ENCODE peak calls at places on chromosomes 5 and 9, in seven cellular contexts. One of them, this sample, is unnamed.

GRCh38 chr5:22780756-22781155 is 72.4 kb downstream of the CDH12 start:
- DNase-seq in choroid plexus epithelial cell: no peak
- DNase-seq in stimulated activated CD8-positive, alpha-beta memory T cell treated with anti-CD3 and anti-CD28 coated beads, Interleukin-4, amount 100 ng/mL, for 24 hours: no peak
- DNase-seq in bronchial epithelial cell: no peak
- DNase-seq in CD8-positive, alpha-beta T cell: no peak
- DNase-seq in HuH-7.5: no peak
- DNase-seq in activated naive CD4-positive, alpha-beta T cell: no peak
- DNase-seq in this sample: no peak

GRCh38 chr5:77881528-77881927 is 105.4 kb upstream of the TBCA start:
- DNase-seq in stimulated activated CD8-positive, alpha-beta memory T cell treated with anti-CD3 and anti-CD28 coated beads, Interleukin-4, amount 100 ng/mL, for 24 hours: no peak
- DNase-seq in activated naive CD4-positive, alpha-beta T cell: no peak
- DNase-seq in CD8-positive, alpha-beta T cell: no peak
- DNase-seq in HuH-7.5: no peak
- DNase-seq in bronchial epithelial cell: no peak
- DNase-seq in choroid plexus epithelial cell: peak
- DNase-seq in this sample: no peak

GRCh38 chr5:170151105-170151831 is 45.6 kb downstream of the FOXI1 start:
- DNase-seq in activated naive CD4-positive, alpha-beta T cell: no peak
- DNase-seq in bronchial epithelial cell: peak
- DNase-seq in CD8-positive, alpha-beta T cell: no peak
- DNase-seq in HuH-7.5: no peak
- DNase-seq in choroid plexus epithelial cell: peak
- DNase-seq in stimulated activated CD8-positive, alpha-beta memory T cell treated with anti-CD3 and anti-CD28 coated beads, Interleukin-4, amount 100 ng/mL, for 24 hours: no peak
- DNase-seq in this sample: no peak

GRCh38 chr5:139181835-139182452 is 16.2 kb downstream of the SIL1 start:
- DNase-seq in HuH-7.5: no peak
- DNase-seq in activated naive CD4-positive, alpha-beta T cell: no peak
- DNase-seq in CD8-positive, alpha-beta T cell: no peak
- DNase-seq in bronchial epithelial cell: peak
- DNase-seq in choroid plexus epithelial cell: peak
- DNase-seq in stimulated activated CD8-positive, alpha-beta memory T cell treated with anti-CD3 and anti-CD28 coated beads, Interleukin-4, amount 100 ng/mL, for 24 hours: no peak
- DNase-seq in this sample: no peak

GRCh38 chr5:31711363-31711762 is 72.4 kb downstream of the PDZD2 start:
- DNase-seq in choroid plexus epithelial cell: no peak
- DNase-seq in CD8-positive, alpha-beta T cell: no peak
- DNase-seq in stimulated activated CD8-positive, alpha-beta memory T cell treated with anti-CD3 and anti-CD28 coated beads, Interleukin-4, amount 100 ng/mL, for 24 hours: no peak
- DNase-seq in activated naive CD4-positive, alpha-beta T cell: no peak
- DNase-seq in bronchial epithelial cell: no peak
- DNase-seq in HuH-7.5: no peak
- DNase-seq in this sample: no peak

GRCh38 chr9:90842378-90842777 is 40.8 kb downstream of the SYK start:
- DNase-seq in HuH-7.5: no peak
- DNase-seq in activated naive CD4-positive, alpha-beta T cell: no peak
- DNase-seq in CD8-positive, alpha-beta T cell: no peak
- DNase-seq in choroid plexus epithelial cell: no peak
- DNase-seq in stimulated activated CD8-positive, alpha-beta memory T cell treated with anti-CD3 and anti-CD28 coated beads, Interleukin-4, amount 100 ng/mL, for 24 hours: no peak
- DNase-seq in bronchial epithelial cell: no peak
- DNase-seq in this sample: no peak

GRCh38 chr5:151632524-151632923 is 41.4 kb upstream of the FAT2 start:
- DNase-seq in activated naive CD4-positive, alpha-beta T cell: no peak
- DNase-seq in stimulated activated CD8-positive, alpha-beta memory T cell treated with anti-CD3 and anti-CD28 coated beads, Interleukin-4, amount 100 ng/mL, for 24 hours: no peak
- DNase-seq in bronchial epithelial cell: no peak
- DNase-seq in choroid plexus epithelial cell: peak
- DNase-seq in HuH-7.5: no peak
- DNase-seq in CD8-positive, alpha-beta T cell: no peak
- DNase-seq in this sample: no peak

GRCh38 chr5:60677831-60678664 is 21.9 kb downstream of the DEPDC1B start:
- DNase-seq in HuH-7.5: no peak
- DNase-seq in stimulated activated CD8-positive, alpha-beta memory T cell treated with anti-CD3 and anti-CD28 coated beads, Interleukin-4, amount 100 ng/mL, for 24 hours: no peak
- DNase-seq in bronchial epithelial cell: peak
- DNase-seq in choroid plexus epithelial cell: peak
- DNase-seq in activated naive CD4-positive, alpha-beta T cell: no peak
- DNase-seq in CD8-positive, alpha-beta T cell: no peak
- DNase-seq in this sample: peak

GRCh38 chr9:108983885-108984284 is 29.4 kb downstream of the CTNNAL1 start:
- DNase-seq in activated naive CD4-positive, alpha-beta T cell: no peak
- DNase-seq in bronchial epithelial cell: peak
- DNase-seq in choroid plexus epithelial cell: no peak
- DNase-seq in stimulated activated CD8-positive, alpha-beta memory T cell treated with anti-CD3 and anti-CD28 coated beads, Interleukin-4, amount 100 ng/mL, for 24 hours: no peak
- DNase-seq in HuH-7.5: no peak
- DNase-seq in CD8-positive, alpha-beta T cell: no peak
- DNase-seq in this sample: no peak

GRCh38 chr5:163841-164240 is 27.5 kb upstream of the LRRC14B start:
- DNase-seq in activated naive CD4-positive, alpha-beta T cell: no peak
- DNase-seq in HuH-7.5: no peak
- DNase-seq in choroid plexus epithelial cell: no peak
- DNase-seq in bronchial epithelial cell: no peak
- DNase-seq in stimulated activated CD8-positive, alpha-beta memory T cell treated with anti-CD3 and anti-CD28 coated beads, Interleukin-4, amount 100 ng/mL, for 24 hours: no peak
- DNase-seq in CD8-positive, alpha-beta T cell: no peak
- DNase-seq in this sample: no peak

GRCh38 chr5:71460693-71461092 is 5.2 kb downstream of the BDP1 start:
- DNase-seq in CD8-positive, alpha-beta T cell: no peak
- DNase-seq in choroid plexus epithelial cell: no peak
- DNase-seq in HuH-7.5: no peak
- DNase-seq in bronchial epithelial cell: no peak
- DNase-seq in activated naive CD4-positive, alpha-beta T cell: no peak
- DNase-seq in stimulated activated CD8-positive, alpha-beta memory T cell treated with anti-CD3 and anti-CD28 coated beads, Interleukin-4, amount 100 ng/mL, for 24 hours: no peak
- DNase-seq in this sample: no peak

GRCh38 chr9:136311433-136312375 is 7.8 kb upstream of the CCDC187 start:
- DNase-seq in choroid plexus epithelial cell: no peak
- DNase-seq in bronchial epithelial cell: peak
- DNase-seq in activated naive CD4-positive, alpha-beta T cell: no peak
- DNase-seq in HuH-7.5: no peak
- DNase-seq in stimulated activated CD8-positive, alpha-beta memory T cell treated with anti-CD3 and anti-CD28 coated beads, Interleukin-4, amount 100 ng/mL, for 24 hours: no peak
- DNase-seq in CD8-positive, alpha-beta T cell: no peak
- DNase-seq in this sample: no peak

GRCh38 chr9:33229359-33230120 is 10.4 kb upstream of the SPINK4 start:
- DNase-seq in CD8-positive, alpha-beta T cell: no peak
- DNase-seq in choroid plexus epithelial cell: no peak
- DNase-seq in HuH-7.5: no peak
- DNase-seq in bronchial epithelial cell: peak
- DNase-seq in stimulated activated CD8-positive, alpha-beta memory T cell treated with anti-CD3 and anti-CD28 coated beads, Interleukin-4, amount 100 ng/mL, for 24 hours: no peak
- DNase-seq in activated naive CD4-positive, alpha-beta T cell: no peak
- DNase-seq in this sample: no peak

GRCh38 chr5:3301316-3301715 is 294.3 kb upstream of the IRX1 start:
- DNase-seq in HuH-7.5: no peak
- DNase-seq in CD8-positive, alpha-beta T cell: no peak
- DNase-seq in activated naive CD4-positive, alpha-beta T cell: no peak
- DNase-seq in bronchial epithelial cell: no peak
- DNase-seq in stimulated activated CD8-positive, alpha-beta memory T cell treated with anti-CD3 and anti-CD28 coated beads, Interleukin-4, amount 100 ng/mL, for 24 hours: no peak
- DNase-seq in choroid plexus epithelial cell: no peak
- DNase-seq in this sample: no peak

GRCh38 chr5:64341340-64341739 is 164.5 kb upstream of the RGS7BP start:
- DNase-seq in stimulated activated CD8-positive, alpha-beta memory T cell treated with anti-CD3 and anti-CD28 coated beads, Interleukin-4, amount 100 ng/mL, for 24 hours: no peak
- DNase-seq in choroid plexus epithelial cell: no peak
- DNase-seq in HuH-7.5: no peak
- DNase-seq in CD8-positive, alpha-beta T cell: no peak
- DNase-seq in activated naive CD4-positive, alpha-beta T cell: no peak
- DNase-seq in bronchial epithelial cell: peak
- DNase-seq in this sample: no peak

GRCh38 chr9:97570899-97571298 is 62.3 kb downstream of the TSTD2 start:
- DNase-seq in activated naive CD4-positive, alpha-beta T cell: no peak
- DNase-seq in stimulated activated CD8-positive, alpha-beta memory T cell treated with anti-CD3 and anti-CD28 coated beads, Interleukin-4, amount 100 ng/mL, for 24 hours: no peak
- DNase-seq in choroid plexus epithelial cell: no peak
- DNase-seq in CD8-positive, alpha-beta T cell: no peak
- DNase-seq in HuH-7.5: no peak
- DNase-seq in bronchial epithelial cell: no peak
- DNase-seq in this sample: no peak

GRCh38 chr9:26789959-26790358 is 102.6 kb downstream of the CAAP1 start:
- DNase-seq in choroid plexus epithelial cell: peak
- DNase-seq in stimulated activated CD8-positive, alpha-beta memory T cell treated with anti-CD3 and anti-CD28 coated beads, Interleukin-4, amount 100 ng/mL, for 24 hours: no peak
- DNase-seq in CD8-positive, alpha-beta T cell: no peak
- DNase-seq in HuH-7.5: no peak
- DNase-seq in bronchial epithelial cell: peak
- DNase-seq in activated naive CD4-positive, alpha-beta T cell: no peak
- DNase-seq in this sample: no peak

GRCh38 chr5:80076131-80077101 is 41.3 kb downstream of the THBS4 start:
- DNase-seq in stimulated activated CD8-positive, alpha-beta memory T cell treated with anti-CD3 and anti-CD28 coated beads, Interleukin-4, amount 100 ng/mL, for 24 hours: no peak
- DNase-seq in bronchial epithelial cell: no peak
- DNase-seq in HuH-7.5: no peak
- DNase-seq in CD8-positive, alpha-beta T cell: no peak
- DNase-seq in activated naive CD4-positive, alpha-beta T cell: no peak
- DNase-seq in choroid plexus epithelial cell: peak
- DNase-seq in this sample: no peak

GRCh38 chr9:21104787-21105186 is 27.0 kb upstream of the IFNB1 start:
- DNase-seq in HuH-7.5: no peak
- DNase-seq in CD8-positive, alpha-beta T cell: no peak
- DNase-seq in bronchial epithelial cell: no peak
- DNase-seq in choroid plexus epithelial cell: no peak
- DNase-seq in stimulated activated CD8-positive, alpha-beta memory T cell treated with anti-CD3 and anti-CD28 coated beads, Interleukin-4, amount 100 ng/mL, for 24 hours: no peak
- DNase-seq in activated naive CD4-positive, alpha-beta T cell: no peak
- DNase-seq in this sample: no peak

GRCh38 chr9:5511935-5512580 is 1.7 kb downstream of the PDCD1LG2 start:
- DNase-seq in stimulated activated CD8-positive, alpha-beta memory T cell treated with anti-CD3 and anti-CD28 coated beads, Interleukin-4, amount 100 ng/mL, for 24 hours: no peak
- DNase-seq in bronchial epithelial cell: peak
- DNase-seq in activated naive CD4-positive, alpha-beta T cell: no peak
- DNase-seq in choroid plexus epithelial cell: no peak
- DNase-seq in HuH-7.5: no peak
- DNase-seq in CD8-positive, alpha-beta T cell: no peak
- DNase-seq in this sample: no peak

GRCh38 chr5:147190236-147190815 is 44.5 kb upstream of the STK32A start:
- DNase-seq in choroid plexus epithelial cell: no peak
- DNase-seq in stimulated activated CD8-positive, alpha-beta memory T cell treated with anti-CD3 and anti-CD28 coated beads, Interleukin-4, amount 100 ng/mL, for 24 hours: no peak
- DNase-seq in activated naive CD4-positive, alpha-beta T cell: no peak
- DNase-seq in bronchial epithelial cell: peak
- DNase-seq in CD8-positive, alpha-beta T cell: no peak
- DNase-seq in HuH-7.5: no peak
- DNase-seq in this sample: no peak

This sample was measured in B cell.